ENCODE peak calls at places on chromosomes 13 and 19, in four cellular contexts. One of them, this sample, is unnamed.

GRCh38 chr13:35923347-35923746 is 207.8 kb downstream of the DCLK1 start:
- DNase-seq in HT-29: no peak
- DNase-seq in GDM1: no peak
- DNase-seq in NCI-H1436: no peak
- DNase-seq in this sample: no peak

GRCh38 chr13:112172017-112172416 is 105.1 kb downstream of the SOX1 start:
- DNase-seq in HT-29: no peak
- DNase-seq in NCI-H1436: no peak
- DNase-seq in GDM1: no peak
- DNase-seq in this sample: no peak

GRCh38 chr19:30061557-30062330 is 119.7 kb downstream of the URI1 start:
- DNase-seq in GDM1: no peak
- DNase-seq in HT-29: no peak
- DNase-seq in NCI-H1436: no peak
- DNase-seq in this sample: no peak

GRCh38 chr19:1017115-1017905 is 3.6 kb downstream of the TMEM259 start:
- DNase-seq in HT-29: peak
- DNase-seq in NCI-H1436: no peak
- DNase-seq in GDM1: no peak
- DNase-seq in this sample: no peak

GRCh38 chr19:53772943-53773342 is 51.2 kb downstream of the NLRP12 start:
- DNase-seq in NCI-H1436: peak
- DNase-seq in HT-29: peak
- DNase-seq in GDM1: peak
- DNase-seq in this sample: peak

GRCh38 chr19:16160943-16161560 is 12.3 kb downstream of the CIB3 start:
- DNase-seq in GDM1: no peak
- DNase-seq in HT-29: no peak
- DNase-seq in NCI-H1436: no peak
- DNase-seq in this sample: peak

GRCh38 chr19:10420444-10421239 is at the start of gene PDE4A:
- DNase-seq in GDM1: peak
- DNase-seq in HT-29: no peak
- DNase-seq in NCI-H1436: no peak
- DNase-seq in this sample: peak

GRCh38 chr13:75197803-75198202 is 284.2 kb downstream of the TBC1D4 start:
- DNase-seq in GDM1: no peak
- DNase-seq in NCI-H1436: no peak
- DNase-seq in HT-29: no peak
- DNase-seq in this sample: no peak

GRCh38 chr13:44305845-44306244 is 67.8 kb upstream of the SERP2 start:
- DNase-seq in NCI-H1436: no peak
- DNase-seq in HT-29: no peak
- DNase-seq in GDM1: no peak
- DNase-seq in this sample: peak

GRCh38 chr19:17332677-17333581 is 1.7 kb downstream of the ANO8 start:
- DNase-seq in GDM1: peak
- DNase-seq in HT-29: peak
- DNase-seq in NCI-H1436: peak
- DNase-seq in this sample: peak

GRCh38 chr19:28294395-28294794 is 918.6 kb downstream of the UQCRFS1 start:
- DNase-seq in GDM1: no peak
- DNase-seq in NCI-H1436: no peak
- DNase-seq in HT-29: no peak
- DNase-seq in this sample: no peak

GRCh38 chr19:29248332-29248844 is 35.4 kb upstream of the UQCRFS1 start:
- DNase-seq in HT-29: no peak
- DNase-seq in NCI-H1436: no peak
- DNase-seq in GDM1: no peak
- DNase-seq in this sample: no peak

GRCh38 chr19:10553943-10554381 is 10.3 kb downstream of the ATG4D start:
- DNase-seq in HT-29: no peak
- DNase-seq in NCI-H1436: no peak
- DNase-seq in GDM1: peak
- DNase-seq in this sample: no peak

GRCh38 chr13:97548138-97548537 is 114.2 kb downstream of the RAP2A start:
- DNase-seq in HT-29: no peak
- DNase-seq in GDM1: no peak
- DNase-seq in NCI-H1436: no peak
- DNase-seq in this sample: no peak

GRCh38 chr19:29193116-29193515 is 19.8 kb downstream of the UQCRFS1 start:
- DNase-seq in GDM1: peak
- DNase-seq in NCI-H1436: no peak
- DNase-seq in HT-29: no peak
- DNase-seq in this sample: no peak

GRCh38 chr13:94706854-94707399 is 5.4 kb downstream of the SOX21 start:
- DNase-seq in HT-29: no peak
- DNase-seq in NCI-H1436: no peak
- DNase-seq in GDM1: no peak
- DNase-seq in this sample: peak

GRCh38 chr13:80649274-80649673 is 308.3 kb upstream of the SPRY2 start:
- DNase-seq in NCI-H1436: no peak
- DNase-seq in GDM1: no peak
- DNase-seq in HT-29: no peak
- DNase-seq in this sample: no peak

GRCh38 chr13:83499286-83499685 is 383.0 kb downstream of the SLITRK1 start:
- DNase-seq in HT-29: no peak
- DNase-seq in GDM1: no peak
- DNase-seq in NCI-H1436: no peak
- DNase-seq in this sample: peak

GRCh38 chr13:44231786-44232516 is 141.7 kb upstream of the SERP2 start:
- DNase-seq in HT-29: peak
- DNase-seq in GDM1: no peak
- DNase-seq in NCI-H1436: no peak
- DNase-seq in this sample: peak

GRCh38 chr19:19423322-19423721 is 17.8 kb downstream of the GATAD2A start:
- DNase-seq in GDM1: no peak
- DNase-seq in NCI-H1436: no peak
- DNase-seq in HT-29: no peak
- DNase-seq in this sample: no peak

GRCh38 chr13:48593551-48593950 is 60.2 kb upstream of the CYSLTR2 start:
- DNase-seq in NCI-H1436: no peak
- DNase-seq in HT-29: no peak
- DNase-seq in GDM1: no peak
- DNase-seq in this sample: no peak

GRCh38 chr19:31882709-31883108 is 462.7 kb upstream of the ZNF507 start:
- DNase-seq in NCI-H1436: no peak
- DNase-seq in HT-29: no peak
- DNase-seq in GDM1: no peak
- DNase-seq in this sample: no peak

GRCh38 chr19:15403151-15403531 is 15.6 kb downstream of the AKAP8L start:
- DNase-seq in NCI-H1436: no peak
- DNase-seq in HT-29: no peak
- DNase-seq in GDM1: no peak
- DNase-seq in this sample: no peak

GRCh38 chr13:97307882-97308624 is 85.9 kb downstream of the MBNL2 start:
- DNase-seq in GDM1: no peak
- DNase-seq in HT-29: no peak
- DNase-seq in NCI-H1436: no peak
- DNase-seq in this sample: no peak

GRCh38 chr13:39787086-39787487 is 131.6 kb downstream of the COG6 start:
- DNase-seq in HT-29: no peak
- DNase-seq in GDM1: no peak
- DNase-seq in NCI-H1436: no peak
- DNase-seq in this sample: no peak

GRCh38 chr19:50838239-50838638 is 4.9 kb upstream of the KLK15 start:
- DNase-seq in GDM1: no peak
- DNase-seq in HT-29: peak
- DNase-seq in NCI-H1436: peak
- DNase-seq in this sample: peak

GRCh38 chr13:53499551-53499950 is 470.9 kb downstream of the OLFM4 start:
- DNase-seq in HT-29: no peak
- DNase-seq in GDM1: no peak
- DNase-seq in NCI-H1436: no peak
- DNase-seq in this sample: peak

GRCh38 chr19:16032509-16033135 is 43.7 kb upstream of the TPM4 start:
- DNase-seq in NCI-H1436: no peak
- DNase-seq in HT-29: no peak
- DNase-seq in GDM1: no peak
- DNase-seq in this sample: no peak

GRCh38 chr13:112814905-112815585 is 125.2 kb downstream of the ATP11A start:
- DNase-seq in GDM1: no peak
- DNase-seq in NCI-H1436: no peak
- DNase-seq in HT-29: no peak
- DNase-seq in this sample: no peak

GRCh38 chr13:41465215-41465907 is 8.0 kb downstream of the RGCC start:
- DNase-seq in GDM1: peak
- DNase-seq in NCI-H1436: no peak
- DNase-seq in HT-29: no peak
- DNase-seq in this sample: no peak

GRCh38 chr13:100234524-100235136 is 145.7 kb downstream of the PCCA start:
- DNase-seq in GDM1: no peak
- DNase-seq in NCI-H1436: no peak
- DNase-seq in HT-29: no peak
- DNase-seq in this sample: no peak

GRCh38 chr19:10270616-10271394 is at the start of gene ICAM1:
- DNase-seq in GDM1: peak
- DNase-seq in HT-29: peak
- DNase-seq in NCI-H1436: no peak
- DNase-seq in this sample: peak

GRCh38 chr19:11174336-11174735 is 18.8 kb upstream of the SPC24 start:
- DNase-seq in GDM1: no peak
- DNase-seq in HT-29: no peak
- DNase-seq in NCI-H1436: no peak
- DNase-seq in this sample: no peak

GRCh38 chr19:50889638-50890037 is 16.4 kb downstream of the KLK2 start:
- DNase-seq in HT-29: no peak
- DNase-seq in GDM1: no peak
- DNase-seq in NCI-H1436: no peak
- DNase-seq in this sample: no peak

GRCh38 chr19:39469036-39469435 is 11.6 kb upstream of the TIMM50 start:
- DNase-seq in HT-29: no peak
- DNase-seq in GDM1: no peak
- DNase-seq in NCI-H1436: no peak
- DNase-seq in this sample: no peak

GRCh38 chr13:105918842-105919741 is 616.4 kb downstream of the EFNB2 start:
- DNase-seq in NCI-H1436: no peak
- DNase-seq in GDM1: no peak
- DNase-seq in HT-29: peak
- DNase-seq in this sample: peak

GRCh38 chr19:35856546-35857149 is at the start of gene KIRREL2:
- DNase-seq in NCI-H1436: no peak
- DNase-seq in HT-29: no peak
- DNase-seq in GDM1: no peak
- DNase-seq in this sample: peak

GRCh38 chr13:25037057-25037813 is 58.7 kb upstream of the PABPC3 start:
- DNase-seq in GDM1: peak
- DNase-seq in HT-29: peak
- DNase-seq in NCI-H1436: peak
- DNase-seq in this sample: peak